ENCODE peak calls at places on chromosome 13, in ten cellular contexts. One of them, this sample, is unnamed.

GRCh38 chr13:38743499-38743898 is 56.6 kb downstream of the FREM2 start:
- DNase-seq in fibroblast of the conjunctiva: no peak
- DNase-seq in GM23338: no peak
- DNase-seq in A172: no peak
- DNase-seq in activated gamma-delta T cell treated with Interleukin-2 at 50 U/mL for 16 hours: no peak
- DNase-seq in progenitor cell of endocrine pancreas: no peak
- DNase-seq in neuronal stem cell: no peak
- DNase-seq in fibroblast of lung: no peak
- DNase-seq in omental fat pad: no peak
- DNase-seq in activated CD4-positive, alpha-beta T cell treated with anti-CD3 and anti-CD28 coated beads, Interleukin-2, amount 10 ng/mL, durations not matched to agents 7 days and 5 days: no peak
- DNase-seq in this sample: no peak

GRCh38 chr13:84607614-84608013 is 725.3 kb upstream of the SLITRK1 start:
- DNase-seq in neuronal stem cell: no peak
- DNase-seq in activated CD4-positive, alpha-beta T cell treated with anti-CD3 and anti-CD28 coated beads, Interleukin-2, amount 10 ng/mL, durations not matched to agents 7 days and 5 days: no peak
- DNase-seq in A172: peak
- DNase-seq in activated gamma-delta T cell treated with Interleukin-2 at 50 U/mL for 16 hours: no peak
- DNase-seq in progenitor cell of endocrine pancreas: no peak
- DNase-seq in fibroblast of the conjunctiva: peak
- DNase-seq in GM23338: no peak
- DNase-seq in fibroblast of lung: peak
- DNase-seq in omental fat pad: no peak
- DNase-seq in this sample: no peak

GRCh38 chr13:57582032-57582431 is 49.5 kb upstream of the PCDH17 start:
- DNase-seq in activated gamma-delta T cell treated with Interleukin-2 at 50 U/mL for 16 hours: no peak
- DNase-seq in progenitor cell of endocrine pancreas: no peak
- DNase-seq in A172: no peak
- DNase-seq in activated CD4-positive, alpha-beta T cell treated with anti-CD3 and anti-CD28 coated beads, Interleukin-2, amount 10 ng/mL, durations not matched to agents 7 days and 5 days: no peak
- DNase-seq in fibroblast of lung: no peak
- DNase-seq in neuronal stem cell: no peak
- DNase-seq in omental fat pad: no peak
- DNase-seq in fibroblast of the conjunctiva: no peak
- DNase-seq in GM23338: peak
- DNase-seq in this sample: no peak

GRCh38 chr13:99894835-99895427 is 76.6 kb downstream of the ZIC5 start:
- DNase-seq in fibroblast of lung: no peak
- DNase-seq in neuronal stem cell: no peak
- DNase-seq in omental fat pad: no peak
- DNase-seq in A172: no peak
- DNase-seq in fibroblast of the conjunctiva: no peak
- DNase-seq in activated CD4-positive, alpha-beta T cell treated with anti-CD3 and anti-CD28 coated beads, Interleukin-2, amount 10 ng/mL, durations not matched to agents 7 days and 5 days: no peak
- DNase-seq in progenitor cell of endocrine pancreas: no peak
- DNase-seq in GM23338: peak
- DNase-seq in activated gamma-delta T cell treated with Interleukin-2 at 50 U/mL for 16 hours: no peak
- DNase-seq in this sample: no peak

GRCh38 chr13:109968876-109969577 is 182.6 kb upstream of the IRS2 start:
- DNase-seq in activated gamma-delta T cell treated with Interleukin-2 at 50 U/mL for 16 hours: no peak
- DNase-seq in activated CD4-positive, alpha-beta T cell treated with anti-CD3 and anti-CD28 coated beads, Interleukin-2, amount 10 ng/mL, durations not matched to agents 7 days and 5 days: no peak
- DNase-seq in GM23338: no peak
- DNase-seq in omental fat pad: no peak
- DNase-seq in progenitor cell of endocrine pancreas: no peak
- DNase-seq in fibroblast of lung: no peak
- DNase-seq in A172: no peak
- DNase-seq in fibroblast of the conjunctiva: no peak
- DNase-seq in neuronal stem cell: no peak
- DNase-seq in this sample: no peak

GRCh38 chr13:107644136-107644535 is 571.2 kb downstream of the LIG4 start:
- DNase-seq in progenitor cell of endocrine pancreas: no peak
- DNase-seq in neuronal stem cell: no peak
- DNase-seq in activated gamma-delta T cell treated with Interleukin-2 at 50 U/mL for 16 hours: no peak
- DNase-seq in activated CD4-positive, alpha-beta T cell treated with anti-CD3 and anti-CD28 coated beads, Interleukin-2, amount 10 ng/mL, durations not matched to agents 7 days and 5 days: no peak
- DNase-seq in fibroblast of the conjunctiva: no peak
- DNase-seq in GM23338: no peak
- DNase-seq in fibroblast of lung: no peak
- DNase-seq in omental fat pad: no peak
- DNase-seq in A172: no peak
- DNase-seq in this sample: no peak

GRCh38 chr13:100542546-100543156 is 45.9 kb downstream of the GGACT start:
- DNase-seq in A172: peak
- DNase-seq in activated gamma-delta T cell treated with Interleukin-2 at 50 U/mL for 16 hours: no peak
- DNase-seq in fibroblast of lung: peak
- DNase-seq in activated CD4-positive, alpha-beta T cell treated with anti-CD3 and anti-CD28 coated beads, Interleukin-2, amount 10 ng/mL, durations not matched to agents 7 days and 5 days: peak
- DNase-seq in progenitor cell of endocrine pancreas: no peak
- DNase-seq in neuronal stem cell: no peak
- DNase-seq in GM23338: peak
- DNase-seq in omental fat pad: no peak
- DNase-seq in fibroblast of the conjunctiva: peak
- DNase-seq in this sample: peak

GRCh38 chr13:109789262-109789661 is 2.9 kb upstream of the IRS2 start:
- DNase-seq in fibroblast of lung: no peak
- DNase-seq in neuronal stem cell: no peak
- DNase-seq in GM23338: no peak
- DNase-seq in activated CD4-positive, alpha-beta T cell treated with anti-CD3 and anti-CD28 coated beads, Interleukin-2, amount 10 ng/mL, durations not matched to agents 7 days and 5 days: no peak
- DNase-seq in omental fat pad: no peak
- DNase-seq in A172: no peak
- DNase-seq in fibroblast of the conjunctiva: no peak
- DNase-seq in activated gamma-delta T cell treated with Interleukin-2 at 50 U/mL for 16 hours: no peak
- DNase-seq in progenitor cell of endocrine pancreas: no peak
- DNase-seq in this sample: no peak

This sample was measured in trophoblast cell.